ENCODE peak calls at places on chromosomes 1 and 21, in seven cellular contexts. One of them, this sample, is unnamed.
A peak's percentile ranks its signal among the peaks of the same experiment; 100 is the strongest.

GRCh38 chr21:34988625-34989024 is 60.5 kb downstream of the RUNX1 start:
- DNase-seq in HCT116: no peak
- DNase-seq in fibroblast of lung: no peak
- DNase-seq in mesendoderm: no peak
- DNase-seq in neural progenitor cell: no peak
- DNase-seq in hepatocyte: no peak
- DNase-seq in endothelial cell of umbilical vein: no peak
- DNase-seq in this sample: no peak

GRCh38 chr1:74812180-74812541 is 79.2 kb downstream of the TYW3 start:
- DNase-seq in HCT116: no peak
- DNase-seq in fibroblast of lung: no peak
- DNase-seq in mesendoderm: no peak
- DNase-seq in neural progenitor cell: no peak
- DNase-seq in hepatocyte: no peak
- DNase-seq in endothelial cell of umbilical vein: no peak
- DNase-seq in this sample: no peak

GRCh38 chr1:94522304-94522703 is 19.3 kb downstream of the F3 start:
- DNase-seq in HCT116: peak; percentile 45
- DNase-seq in fibroblast of lung: peak; percentile 62
- DNase-seq in mesendoderm: peak; percentile 66
- DNase-seq in neural progenitor cell: peak; percentile 78
- DNase-seq in hepatocyte: peak; percentile 73
- DNase-seq in endothelial cell of umbilical vein: peak; percentile 52
- DNase-seq in this sample: peak; percentile 13

GRCh38 chr21:15679630-15680029 is 50.2 kb upstream of the USP25 start:
- DNase-seq in HCT116: no peak
- DNase-seq in fibroblast of lung: no peak
- DNase-seq in mesendoderm: peak; percentile 13
- DNase-seq in neural progenitor cell: no peak
- DNase-seq in hepatocyte: no peak
- DNase-seq in endothelial cell of umbilical vein: no peak
- DNase-seq in this sample: no peak

GRCh38 chr1:47433453-47434050 is 4.3 kb upstream of the FOXD2 start:
- DNase-seq in HCT116: no peak
- DNase-seq in fibroblast of lung: no peak
- DNase-seq in mesendoderm: no peak
- DNase-seq in neural progenitor cell: no peak
- DNase-seq in hepatocyte: no peak
- DNase-seq in endothelial cell of umbilical vein: no peak
- DNase-seq in this sample: no peak

GRCh38 chr1:183454377-183454776 is 17.9 kb upstream of the SMG7 start:
- DNase-seq in HCT116: no peak
- DNase-seq in fibroblast of lung: no peak
- DNase-seq in mesendoderm: peak; percentile 57
- DNase-seq in neural progenitor cell: no peak
- DNase-seq in hepatocyte: no peak
- DNase-seq in endothelial cell of umbilical vein: no peak
- DNase-seq in this sample: no peak

GRCh38 chr1:75712306-75712705 is 12.2 kb upstream of the ACADM start:
- DNase-seq in HCT116: no peak
- DNase-seq in fibroblast of lung: peak; percentile 25
- DNase-seq in mesendoderm: no peak
- DNase-seq in neural progenitor cell: no peak
- DNase-seq in hepatocyte: no peak
- DNase-seq in endothelial cell of umbilical vein: no peak
- DNase-seq in this sample: no peak

GRCh38 chr1:44220001-44220751 is 6.9 kb downstream of the DMAP1 start:
- DNase-seq in HCT116: no peak
- DNase-seq in fibroblast of lung: no peak
- DNase-seq in mesendoderm: no peak
- DNase-seq in neural progenitor cell: no peak
- DNase-seq in hepatocyte: peak; percentile 43
- DNase-seq in endothelial cell of umbilical vein: no peak
- DNase-seq in this sample: no peak

GRCh38 chr1:211928222-211928856 is 97.8 kb upstream of the LPGAT1 start:
- DNase-seq in HCT116: no peak
- DNase-seq in fibroblast of lung: no peak
- DNase-seq in mesendoderm: no peak
- DNase-seq in neural progenitor cell: no peak
- DNase-seq in hepatocyte: peak; percentile 78
- DNase-seq in endothelial cell of umbilical vein: no peak
- DNase-seq in this sample: no peak

GRCh38 chr1:211921579-211922095 is 91.1 kb upstream of the LPGAT1 start:
- DNase-seq in HCT116: no peak
- DNase-seq in fibroblast of lung: no peak
- DNase-seq in mesendoderm: no peak
- DNase-seq in neural progenitor cell: no peak
- DNase-seq in hepatocyte: no peak
- DNase-seq in endothelial cell of umbilical vein: no peak
- DNase-seq in this sample: no peak

GRCh38 chr1:211923065-211923464 is 92.5 kb upstream of the LPGAT1 start:
- DNase-seq in HCT116: no peak
- DNase-seq in fibroblast of lung: no peak
- DNase-seq in mesendoderm: no peak
- DNase-seq in neural progenitor cell: no peak
- DNase-seq in hepatocyte: peak; percentile 62
- DNase-seq in endothelial cell of umbilical vein: no peak
- DNase-seq in this sample: no peak

GRCh38 chr1:211924256-211924655 is 93.7 kb upstream of the LPGAT1 start:
- DNase-seq in HCT116: no peak
- DNase-seq in fibroblast of lung: no peak
- DNase-seq in mesendoderm: no peak
- DNase-seq in neural progenitor cell: no peak
- DNase-seq in hepatocyte: no peak
- DNase-seq in endothelial cell of umbilical vein: no peak
- DNase-seq in this sample: no peak

DNA sequence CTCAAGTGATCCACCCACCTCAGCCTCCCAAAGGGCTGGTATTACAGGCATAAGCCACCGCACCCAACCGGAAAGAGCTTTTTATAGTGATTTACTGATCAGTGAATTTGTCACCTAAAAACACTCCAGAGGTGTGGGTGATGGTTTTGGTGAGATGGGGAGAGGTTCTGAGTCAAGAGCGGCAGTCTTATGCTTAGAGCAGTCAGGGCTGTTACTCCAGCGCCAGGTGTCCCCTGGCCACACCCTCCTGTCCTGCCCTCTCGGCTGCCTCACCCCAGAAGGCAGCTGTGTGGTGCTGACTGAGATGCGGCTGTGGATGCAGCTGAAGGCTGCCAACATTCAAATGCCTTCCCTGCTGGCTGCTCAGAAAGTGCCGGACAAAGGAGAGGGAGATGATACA is 94.5 kb upstream of the LPGAT1 start:
- DNase-seq in HCT116: no peak
- DNase-seq in fibroblast of lung: no peak
- DNase-seq in mesendoderm: no peak
- DNase-seq in neural progenitor cell: peak; percentile 51
- DNase-seq in hepatocyte: peak; percentile 52
- DNase-seq in endothelial cell of umbilical vein: no peak
- DNase-seq in this sample: peak; percentile 29
- H3K27ac ChIP-seq in HCT116: no peak overlapping the region
- H3K27ac ChIP-seq in fibroblast of lung: no peak overlapping the region
- H3K27ac ChIP-seq in mesendoderm: no peak overlapping the region
- H3K27ac ChIP-seq in neural progenitor cell: no peak overlapping the region
- H3K27ac ChIP-seq in hepatocyte: no peak overlapping the region
- H3K27ac ChIP-seq in endothelial cell of umbilical vein: no peak overlapping the region
- H3K27ac ChIP-seq in this sample: no peak overlapping the region

GRCh38 chr1:63524166-63524565 is 841 bp downstream of the EFCAB7 start:
- DNase-seq in HCT116: no peak
- DNase-seq in fibroblast of lung: no peak
- DNase-seq in mesendoderm: no peak
- DNase-seq in neural progenitor cell: no peak
- DNase-seq in hepatocyte: no peak
- DNase-seq in endothelial cell of umbilical vein: no peak
- DNase-seq in this sample: peak; percentile 27

GRCh38 chr1:63523738-63524137 is 413 bp downstream of the EFCAB7 start:
- DNase-seq in HCT116: no peak
- DNase-seq in fibroblast of lung: no peak
- DNase-seq in mesendoderm: no peak
- DNase-seq in neural progenitor cell: peak; percentile 33
- DNase-seq in hepatocyte: peak; percentile 16
- DNase-seq in endothelial cell of umbilical vein: no peak
- DNase-seq in this sample: peak; percentile 21

GRCh38 chr1:63522891-63523728 is at the start of the genes EFCAB7 and ITGB3BP:
- DNase-seq in HCT116: peak; percentile 95
- DNase-seq in fibroblast of lung: peak; percentile 96
- DNase-seq in mesendoderm: peak; percentile 99
- DNase-seq in neural progenitor cell: peak; percentile 96
- DNase-seq in hepatocyte: peak; percentile 93
- DNase-seq in endothelial cell of umbilical vein: peak; percentile 91
- DNase-seq in this sample: peak; percentile 96
- H3K4me3 ChIP-seq in HCT116: peak within 1 kb of the TSS; percentile 76
- H3K4me3 ChIP-seq in fibroblast of lung: peak within 1 kb of the TSS; percentile 99
- H3K4me3 ChIP-seq in mesendoderm: peak within 1 kb of the TSS; percentile 83
- H3K4me3 ChIP-seq in neural progenitor cell: peak within 1 kb of the TSS; percentile 77
- H3K4me3 ChIP-seq in hepatocyte: peak within 1 kb of the TSS; percentile 71
- H3K4me3 ChIP-seq in endothelial cell of umbilical vein: peak within 1 kb of the TSS; percentile 95
- H3K4me3 ChIP-seq in this sample: peak within 1 kb of the TSS; percentile 95

GRCh38 chr1:83932281-83932680 is 66.7 kb downstream of the TTLL7 start:
- DNase-seq in HCT116: no peak
- DNase-seq in fibroblast of lung: no peak
- DNase-seq in mesendoderm: no peak
- DNase-seq in neural progenitor cell: no peak
- DNase-seq in hepatocyte: no peak
- DNase-seq in endothelial cell of umbilical vein: no peak
- DNase-seq in this sample: no peak

GRCh38 chr1:83934550-83934949 is 64.4 kb downstream of the TTLL7 start:
- DNase-seq in HCT116: no peak
- DNase-seq in fibroblast of lung: no peak
- DNase-seq in mesendoderm: no peak
- DNase-seq in neural progenitor cell: no peak
- DNase-seq in hepatocyte: no peak
- DNase-seq in endothelial cell of umbilical vein: no peak
- DNase-seq in this sample: no peak

GRCh38 chr1:83929184-83929583 is 69.7 kb downstream of the TTLL7 start:
- DNase-seq in HCT116: no peak
- DNase-seq in fibroblast of lung: peak; percentile 25
- DNase-seq in mesendoderm: no peak
- DNase-seq in neural progenitor cell: no peak
- DNase-seq in hepatocyte: no peak
- DNase-seq in endothelial cell of umbilical vein: no peak
- DNase-seq in this sample: no peak

GRCh38 chr1:83932693-83933092 is 66.2 kb downstream of the TTLL7 start:
- DNase-seq in HCT116: no peak
- DNase-seq in fibroblast of lung: no peak
- DNase-seq in mesendoderm: no peak
- DNase-seq in neural progenitor cell: no peak
- DNase-seq in hepatocyte: no peak
- DNase-seq in endothelial cell of umbilical vein: no peak
- DNase-seq in this sample: no peak

DNA sequence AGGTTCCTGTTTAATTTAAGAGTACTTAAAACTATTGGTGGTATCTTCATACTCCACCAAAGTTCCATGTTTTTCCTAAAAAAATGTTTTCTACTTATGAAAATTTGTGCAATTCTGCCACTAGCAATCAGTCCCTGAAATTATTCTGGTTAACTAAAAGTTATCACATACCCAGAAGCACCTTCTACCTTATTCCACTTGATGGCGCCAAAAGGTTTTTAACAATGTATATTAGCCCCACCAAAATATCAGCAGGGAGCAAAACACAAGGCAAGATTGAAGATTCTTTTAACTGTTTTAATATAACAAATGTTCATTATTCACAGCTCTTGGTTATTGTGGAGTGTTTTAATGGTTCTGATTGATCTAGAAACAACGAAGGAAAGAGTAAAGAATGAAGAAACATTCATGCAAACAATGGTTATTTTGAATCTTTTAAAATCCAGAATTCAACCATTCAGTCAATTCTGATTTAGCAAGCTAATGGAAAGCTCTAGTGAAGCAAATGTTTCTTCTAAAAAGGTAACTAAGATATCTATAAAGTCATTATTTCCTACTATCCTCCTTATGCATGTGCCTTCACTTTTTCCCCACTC is 67.2 kb downstream of the TTLL7 start:
- DNase-seq in HCT116: peak; percentile 39
- DNase-seq in fibroblast of lung: peak; percentile 39
- DNase-seq in mesendoderm: peak; percentile 54
- DNase-seq in neural progenitor cell: peak; percentile 74
- DNase-seq in hepatocyte: peak; percentile 76
- DNase-seq in endothelial cell of umbilical vein: peak; percentile 48
- DNase-seq in this sample: peak; percentile 67
- H3K4me2 ChIP-seq in HCT116: no peak overlapping the region
- H3K4me2 ChIP-seq in fibroblast of lung: no peak overlapping the region
- H3K4me2 ChIP-seq in mesendoderm: no peak overlapping the region
- H3K4me2 ChIP-seq in neural progenitor cell: no peak overlapping the region
- H3K4me2 ChIP-seq in hepatocyte: no peak overlapping the region
- H3K4me2 ChIP-seq in endothelial cell of umbilical vein: no peak overlapping the region
- H3K4me2 ChIP-seq in this sample: no peak overlapping the region

GRCh38 chr1:26922901-26923300 is 1.4 kb downstream of the NUDC start:
- DNase-seq in HCT116: no peak
- DNase-seq in fibroblast of lung: no peak
- DNase-seq in mesendoderm: no peak
- DNase-seq in neural progenitor cell: no peak
- DNase-seq in hepatocyte: no peak
- DNase-seq in endothelial cell of umbilical vein: no peak
- DNase-seq in this sample: no peak
- H3K27ac ChIP-seq in HCT116: peak overlapping the region; percentile 92
- H3K27ac ChIP-seq in fibroblast of lung: no peak overlapping the region
- H3K27ac ChIP-seq in mesendoderm: no peak overlapping the region
- H3K27ac ChIP-seq in neural progenitor cell: no peak overlapping the region
- H3K27ac ChIP-seq in hepatocyte: peak overlapping the region; percentile 72
- H3K27ac ChIP-seq in endothelial cell of umbilical vein: peak overlapping the region; percentile 71
- H3K27ac ChIP-seq in this sample: no peak overlapping the region

DNA sequence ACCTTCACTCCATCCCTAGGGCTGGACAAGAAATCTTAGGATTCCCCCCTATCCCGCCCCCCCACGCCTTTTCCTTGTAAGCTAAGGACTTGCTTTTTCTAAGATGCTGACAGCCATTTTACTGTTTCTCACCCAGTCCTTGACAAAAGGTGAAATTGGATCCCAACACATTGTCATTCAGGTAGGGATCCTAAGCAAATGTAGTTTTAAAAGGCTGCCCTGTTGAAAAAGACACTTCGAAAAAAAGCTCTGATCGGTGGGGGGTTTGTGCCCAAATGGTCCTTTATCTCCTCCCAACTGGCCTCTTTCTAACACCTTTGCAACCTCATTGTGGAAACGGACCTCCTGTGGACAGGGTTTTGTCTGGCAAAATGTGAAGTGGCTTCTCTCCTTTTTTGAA is 2.9 kb downstream of the CACHD1 start:
- DNase-seq in HCT116: no peak
- DNase-seq in fibroblast of lung: no peak
- DNase-seq in mesendoderm: peak; percentile 98
- DNase-seq in neural progenitor cell: peak; percentile 89
- DNase-seq in hepatocyte: no peak
- DNase-seq in endothelial cell of umbilical vein: no peak
- DNase-seq in this sample: no peak
- H3K4me3 ChIP-seq in HCT116: no peak overlapping the region
- H3K4me3 ChIP-seq in fibroblast of lung: no peak overlapping the region
- H3K4me3 ChIP-seq in mesendoderm: no peak overlapping the region
- H3K4me3 ChIP-seq in neural progenitor cell: peak overlapping the region; percentile 92
- H3K4me3 ChIP-seq in hepatocyte: peak overlapping the region; percentile 93
- H3K4me3 ChIP-seq in endothelial cell of umbilical vein: no peak overlapping the region
- H3K4me3 ChIP-seq in this sample: no peak overlapping the region

GRCh38 chr1:235910357-235911299 is 43.9 kb upstream of the LYST start:
- DNase-seq in HCT116: peak; percentile 93
- DNase-seq in fibroblast of lung: peak; percentile 99
- DNase-seq in mesendoderm: peak; percentile 86
- DNase-seq in neural progenitor cell: peak; percentile 80
- DNase-seq in hepatocyte: peak; percentile 40
- DNase-seq in endothelial cell of umbilical vein: peak; percentile 82
- DNase-seq in this sample: no peak
- H3K4me2 ChIP-seq in HCT116: peak overlapping the region; percentile 67
- H3K4me2 ChIP-seq in fibroblast of lung: peak overlapping the region; percentile 3
- H3K4me2 ChIP-seq in mesendoderm: no peak overlapping the region
- H3K4me2 ChIP-seq in neural progenitor cell: peak overlapping the region; percentile 7
- H3K4me2 ChIP-seq in hepatocyte: no peak overlapping the region
- H3K4me2 ChIP-seq in endothelial cell of umbilical vein: peak overlapping the region; percentile 18
- H3K4me2 ChIP-seq in this sample: no peak overlapping the region